ENCODE peak calls at places on chromosomes 6 and 20, in nine cellular contexts. W is A673; M is thyroid gland; G is heart right ventricle; Q is lung; H is tibial artery; V is left ventricle myocardium inferior; O is CD8-positive, alpha-beta T cell; Z is astrocyte of the spinal cord. U is an unnamed sample.

GRCh38 chr6:109526905-109527628 is 44.0 kb upstream of the ZBTB24 start:
- DNase-seq in W (peak), M (peak), G (no peak), Q (peak), H (no peak), V (no peak), O (peak), Z (peak), U (peak)

GRCh38 chr6:167275436-167275835 is 15.7 kb upstream of the UNC93A start:
- DNase-seq in W (no peak), M (no peak), G (no peak), Q (no peak), H (no peak), V (no peak), O (no peak), Z (no peak), U (no peak)

GRCh38 chr6:47147175-47147727 is 105.1 kb upstream of the ADGRF1 start:
- DNase-seq in W (peak), M (no peak), G (no peak), Q (no peak), H (no peak), V (no peak), O (no peak), Z (no peak), U (no peak)

GRCh38 chr20:25533920-25534700 is 51.2 kb downstream of the NINL start:
- DNase-seq in W (no peak), M (no peak), G (no peak), Q (no peak), H (no peak), V (no peak), O (no peak), Z (no peak), U (no peak)

GRCh38 chr6:74070091-74070490 is 374.1 kb downstream of the CD109 start:
- DNase-seq in W (no peak), M (no peak), G (no peak), Q (no peak), H (no peak), V (no peak), O (no peak), Z (no peak), U (no peak)

GRCh38 chr6:107330190-107330589 is 129.2 kb downstream of the PDSS2 start:
- DNase-seq in W (no peak), M (peak), G (no peak), Q (peak), H (no peak), V (no peak), O (no peak), Z (no peak), U (no peak)

GRCh38 chr20:63656451-63656850 is 1.7 kb upstream of the RTEL1 start:
- DNase-seq in W (no peak), M (no peak), G (no peak), Q (no peak), H (no peak), V (no peak), O (no peak), Z (no peak), U (no peak)

GRCh38 chr6:82033631-82034211 is 213.8 kb downstream of the IBTK start:
- DNase-seq in W (no peak), M (no peak), G (peak), Q (no peak), H (peak), V (peak), O (no peak), Z (no peak), U (no peak)

GRCh38 chr6:136647363-136647763 is 97.1 kb upstream of the MAP7 start:
- DNase-seq in W (peak), M (no peak), G (no peak), Q (no peak), H (no peak), V (no peak), O (no peak), Z (peak), U (no peak)

GRCh38 chr6:157665172-157665571 is 157.9 kb upstream of the SNX9 start:
- DNase-seq in W (no peak), M (no peak), G (no peak), Q (no peak), H (no peak), V (no peak), O (no peak), Z (no peak), U (no peak)

GRCh38 chr6:139732451-139732850 is 358.0 kb upstream of the CITED2 start:
- DNase-seq in W (no peak), M (peak), G (no peak), Q (no peak), H (peak), V (no peak), O (no peak), Z (peak), U (peak)

GRCh38 chr6:153849072-153849759 is 189.8 kb upstream of the OPRM1 start:
- DNase-seq in W (no peak), M (no peak), G (no peak), Q (no peak), H (no peak), V (no peak), O (no peak), Z (no peak), U (no peak)

GRCh38 chr20:56411759-56412472 is at the start of gene CASS4:
- DNase-seq in W (no peak), M (no peak), G (no peak), Q (no peak), H (no peak), V (no peak), O (no peak), Z (peak), U (no peak)

GRCh38 chr6:91926827-91927226 is 1340.0 kb upstream of the MAP3K7 start:
- DNase-seq in W (no peak), M (no peak), G (no peak), Q (no peak), H (no peak), V (no peak), O (no peak), Z (no peak), U (no peak)

GRCh38 chr6:36719126-36719525 is 21.5 kb downstream of the RAB44 start:
- DNase-seq in W (no peak), M (no peak), G (no peak), Q (no peak), H (peak), V (no peak), O (no peak), Z (no peak), U (no peak)

GRCh38 chr6:129890164-129890563 is 29.0 kb upstream of the TMEM244 start:
- DNase-seq in W (peak), M (no peak), G (no peak), Q (no peak), H (no peak), V (no peak), O (no peak), Z (peak), U (peak)

GRCh38 chr6:35727206-35727934 is 9.5 kb upstream of the ARMC12 start:
- DNase-seq in W (peak), M (peak), G (peak), Q (peak), H (peak), V (peak), O (no peak), Z (peak), U (peak)

GRCh38 chr6:101391772-101392560 is 1.5 kb upstream of the GRIK2 start:
- DNase-seq in W (no peak), M (no peak), G (no peak), Q (no peak), H (no peak), V (no peak), O (no peak), Z (no peak), U (no peak)

GRCh38 chr20:58706975-58707681 is 14.5 kb downstream of the NPEPL1 start:
- DNase-seq in W (no peak), M (no peak), G (no peak), Q (peak), H (no peak), V (peak), O (no peak), Z (no peak), U (no peak)

GRCh38 chr6:20919677-20920385 is 385.6 kb downstream of the CDKAL1 start:
- DNase-seq in W (no peak), M (no peak), G (no peak), Q (no peak), H (no peak), V (no peak), O (no peak), Z (no peak), U (peak)

GRCh38 chr6:111193156-111193555 is 105.9 kb downstream of the SLC16A10 start:
- DNase-seq in W (no peak), M (no peak), G (no peak), Q (no peak), H (no peak), V (no peak), O (no peak), Z (no peak), U (no peak)

GRCh38 chr6:36772401-36772800 is 66.8 kb downstream of the CPNE5 start:
- DNase-seq in W (no peak), M (no peak), G (no peak), Q (no peak), H (no peak), V (no peak), O (no peak), Z (no peak), U (no peak)

GRCh38 chr6:160080097-160080496 is 41.5 kb upstream of the SLC22A1 start:
- DNase-seq in W (no peak), M (no peak), G (no peak), Q (no peak), H (no peak), V (no peak), O (no peak), Z (no peak), U (no peak)

GRCh38 chr6:23390221-23390620 is 735.8 kb upstream of the NRSN1 start:
- DNase-seq in W (no peak), M (no peak), G (no peak), Q (no peak), H (no peak), V (no peak), O (no peak), Z (no peak), U (no peak)

GRCh38 chr6:23396934-23397333 is 729.1 kb upstream of the NRSN1 start:
- DNase-seq in W (no peak), M (no peak), G (no peak), Q (no peak), H (no peak), V (no peak), O (no peak), Z (no peak), U (no peak)

GRCh38 chr6:23394699-23395098 is 731.3 kb upstream of the NRSN1 start:
- DNase-seq in W (peak), M (no peak), G (no peak), Q (no peak), H (no peak), V (no peak), O (no peak), Z (no peak), U (no peak)
- H3K4me3 ChIP-seq in W (no peak), M (no peak), G (no peak), Q (no peak), H (no peak), V (no peak), O (no peak), Z (no peak), U (no peak)

GRCh38 chr6:31875852-31876251 is 2.9 kb downstream of the SLC44A4 start:
- DNase-seq in W (no peak), M (no peak), G (no peak), Q (no peak), H (no peak), V (no peak), O (no peak), Z (no peak), U (no peak)
- H3K4me3 ChIP-seq in W (no peak), M (no peak), G (no peak), Q (no peak), H (no peak), V (no peak), O (no peak), Z (no peak), U (no peak)

DNA sequence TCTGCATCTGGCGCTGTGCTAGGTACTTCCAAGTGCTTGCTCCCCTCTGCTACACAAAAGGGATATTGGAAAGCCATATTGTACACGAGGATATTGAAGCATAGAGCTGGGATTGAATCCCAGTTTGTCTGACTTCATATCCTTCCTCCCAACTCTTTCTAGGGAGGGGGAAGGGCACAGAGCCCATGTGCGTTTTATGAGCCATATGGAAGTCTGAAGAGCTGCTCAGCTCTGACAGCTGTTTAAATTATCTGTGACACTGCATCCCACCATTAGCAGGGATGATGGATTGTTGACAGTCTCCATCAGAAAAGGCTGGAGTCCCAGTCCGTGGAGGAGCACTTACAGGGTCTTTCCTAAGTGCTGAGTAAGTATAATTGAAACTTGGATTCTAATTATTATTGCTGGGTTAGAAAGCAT is 18.4 kb downstream of the TIAM2 start:
- DNase-seq in W (peak), M (no peak), G (no peak), Q (no peak), H (no peak), V (no peak), O (no peak), Z (no peak), U (no peak)
- H3K4me3 ChIP-seq in W (no peak), M (no peak), G (no peak), Q (no peak), H (no peak), V (no peak), O (no peak), Z (no peak), U (no peak)

DNA sequence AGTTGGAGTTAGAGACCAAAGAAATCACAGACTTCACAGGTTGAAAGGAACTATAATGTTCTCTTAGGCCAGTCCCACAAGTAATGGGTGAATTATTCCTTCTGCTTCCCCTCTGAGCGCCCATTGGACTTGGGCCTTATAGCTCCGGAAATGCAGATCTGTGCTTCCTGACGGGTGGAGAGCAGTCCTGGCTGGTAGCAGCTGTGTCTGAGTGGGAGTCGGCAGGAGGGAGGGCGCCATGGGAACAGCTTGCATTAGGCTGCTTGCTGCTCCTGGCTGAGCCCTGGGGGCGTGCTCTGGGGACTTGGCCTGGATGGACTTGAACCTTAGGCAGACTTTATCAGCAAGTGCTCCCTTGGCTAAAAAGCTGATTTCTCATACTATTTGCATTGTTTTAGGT is 18.4 kb upstream of the NUP153 start:
- DNase-seq in W (peak), M (no peak), G (peak), Q (no peak), H (peak), V (peak), O (no peak), Z (peak), U (no peak)
- H3K4me3 ChIP-seq in W (no peak), M (no peak), G (peak), Q (no peak), H (no peak), V (no peak), O (no peak), Z (no peak), U (no peak)

GRCh38 chr6:27810768-27811298 is 101.4 kb downstream of the OR2B2 start:
- DNase-seq in W (no peak), M (no peak), G (no peak), Q (no peak), H (no peak), V (no peak), O (no peak), Z (no peak), U (peak)

GRCh38 chr6:27814665-27815424 is 97.4 kb downstream of the OR2B2 start:
- DNase-seq in W (peak), M (peak), G (no peak), Q (peak), H (peak), V (no peak), O (no peak), Z (peak), U (peak)

GRCh38 chr6:27811383-27811782 is 100.8 kb downstream of the OR2B2 start:
- DNase-seq in W (no peak), M (no peak), G (no peak), Q (no peak), H (no peak), V (no peak), O (no peak), Z (peak), U (no peak)

GRCh38 chr6:27812078-27812804 is 100.0 kb downstream of the OR2B2 start:
- DNase-seq in W (no peak), M (no peak), G (no peak), Q (no peak), H (no peak), V (no peak), O (no peak), Z (no peak), U (no peak)

DNA sequence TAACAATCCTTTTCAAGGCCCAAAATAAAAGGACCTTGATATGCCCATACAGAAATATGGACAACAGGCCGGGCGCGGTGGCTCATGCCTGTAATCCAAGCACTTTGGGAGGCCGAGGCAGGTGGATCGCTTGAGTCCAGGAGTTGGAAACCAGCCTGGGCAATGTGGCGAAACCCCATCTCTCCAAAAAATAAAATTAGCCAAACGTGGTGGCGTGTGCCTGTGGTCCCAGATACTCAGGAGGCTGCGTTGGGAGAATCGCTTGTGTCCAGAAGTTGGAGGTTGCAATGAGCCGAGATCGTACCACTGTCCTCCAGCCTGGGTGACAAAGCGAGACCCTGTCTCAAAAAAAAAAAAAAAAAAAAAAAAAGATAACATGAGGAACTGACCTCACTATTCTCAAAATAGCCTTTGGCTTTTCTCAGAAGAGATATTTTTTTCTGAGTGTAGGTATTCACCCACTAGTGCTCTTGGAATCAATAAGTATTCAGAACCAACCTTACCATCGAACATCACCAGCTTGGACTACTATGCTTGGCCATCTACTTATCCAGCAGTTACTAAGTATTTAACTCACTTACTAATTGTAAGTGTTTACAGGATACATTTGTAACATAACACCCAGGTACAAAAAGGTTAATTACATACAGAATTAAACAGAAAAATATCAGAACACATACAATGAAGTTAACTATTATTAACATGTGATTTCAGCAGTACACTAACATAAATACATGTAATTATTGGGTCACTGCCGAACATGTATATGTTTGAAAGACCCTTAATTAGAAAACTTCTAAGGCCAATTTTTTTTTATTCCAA is 99.2 kb downstream of the OR2B2 start:
- DNase-seq in W (no peak), M (no peak), G (no peak), Q (no peak), H (no peak), V (no peak), O (no peak), Z (no peak), U (no peak)
- H3K4me3 ChIP-seq in W (peak), M (no peak), G (no peak), Q (no peak), H (no peak), V (no peak), O (no peak), Z (no peak), U (peak)

GRCh38 chr20:46399401-46399800 is 7.0 kb downstream of the ELMO2 start:
- DNase-seq in W (no peak), M (no peak), G (no peak), Q (no peak), H (no peak), V (no peak), O (no peak), Z (no peak), U (no peak)
- H3K4me3 ChIP-seq in W (no peak), M (no peak), G (no peak), Q (no peak), H (no peak), V (no peak), O (no peak), Z (no peak), U (no peak)

GRCh38 chr6:24867104-24867703 is 68.5 kb upstream of the ARMH2 start:
- DNase-seq in W (no peak), M (no peak), G (no peak), Q (no peak), H (no peak), V (no peak), O (no peak), Z (no peak), U (no peak)

GRCh38 chr6:24865161-24865560 is 66.4 kb upstream of the ARMH2 start:
- DNase-seq in W (peak), M (no peak), G (no peak), Q (no peak), H (no peak), V (no peak), O (no peak), Z (no peak), U (no peak)

GRCh38 chr6:24861934-24862333 is 63.2 kb upstream of the ARMH2 start:
- DNase-seq in W (no peak), M (no peak), G (no peak), Q (no peak), H (no peak), V (no peak), O (no peak), Z (no peak), U (no peak)

GRCh38 chr6:24868765-24869164 is 67.0 kb downstream of the RIPOR2 start:
- DNase-seq in W (no peak), M (no peak), G (no peak), Q (no peak), H (no peak), V (no peak), O (no peak), Z (no peak), U (no peak)

GRCh38 chr6:24864345-24864744 is 65.6 kb upstream of the ARMH2 start:
- DNase-seq in W (peak), M (no peak), G (no peak), Q (no peak), H (no peak), V (no peak), O (no peak), Z (peak), U (no peak)
- H3K4me3 ChIP-seq in W (no peak), M (no peak), G (no peak), Q (no peak), H (no peak), V (no peak), O (no peak), Z (no peak), U (no peak)

DNA sequence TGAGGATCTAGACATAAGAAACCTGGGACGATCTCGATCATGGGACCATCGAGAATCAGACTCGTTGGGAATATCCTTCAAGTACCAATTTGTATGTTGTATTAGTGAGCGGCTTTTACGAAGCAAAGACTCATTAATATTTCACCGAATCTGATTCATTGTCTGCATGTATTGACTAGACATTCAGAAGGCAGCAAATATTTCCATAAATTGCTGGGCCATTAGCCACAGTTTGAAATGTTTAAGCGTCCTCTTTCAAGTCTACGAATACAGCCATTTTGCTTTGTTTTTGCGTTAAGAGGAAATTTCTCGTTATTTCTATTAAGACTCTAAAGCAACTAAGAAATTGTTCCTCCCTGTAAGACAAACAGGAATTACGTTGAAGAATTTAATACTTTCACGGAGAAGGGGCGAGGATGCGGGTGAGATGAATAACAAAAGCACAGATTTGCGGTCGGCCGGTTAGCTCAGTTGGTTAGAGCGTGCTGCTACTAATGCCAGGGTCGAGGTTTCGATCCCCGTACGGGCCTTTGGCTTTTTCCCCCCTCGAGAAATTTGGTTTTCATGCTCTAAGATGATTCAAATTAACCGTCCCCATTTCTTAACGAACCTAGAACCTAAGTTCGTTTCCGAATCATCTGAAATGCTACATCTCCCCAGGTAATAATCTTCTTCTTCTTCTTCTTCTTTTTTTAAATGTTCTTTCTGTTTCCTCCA is 18.5 kb downstream of the POM121L2 start:
- DNase-seq in W (peak), M (no peak), G (no peak), Q (no peak), H (no peak), V (no peak), O (no peak), Z (peak), U (peak)
- H3K4me3 ChIP-seq in W (peak), M (no peak), G (no peak), Q (no peak), H (no peak), V (no peak), O (no peak), Z (no peak), U (no peak)